ENCODE peak calls at places on chromosomes 4 and X, in four cellular contexts. N, H, S and L are unnamed samples. For H3K9me3, the result is how much of the 10 kb centered on the place peaks cover.

GRCh38 chrX:40104649-40105015 is 6.9 kb upstream of the BCOR start:
- DNase-seq in N (peak), H (no peak), S (peak), L (peak)

GRCh38 chr4:144740316-144740715 is 94.4 kb downstream of the HHIP start:
- DNase-seq in N (no peak), H (no peak), S (no peak), L (no peak)

GRCh38 chr4:131644619-131645018 is 1504.5 kb upstream of the PCDH10 start:
- DNase-seq in N (no peak), H (no peak), S (peak), L (peak)

GRCh38 chr4:793941-794621 is 31.8 kb downstream of the CPLX1 start:
- DNase-seq in N (no peak), H (no peak), S (no peak), L (no peak)

GRCh38 chr4:48801739-48802138 is 21.7 kb upstream of the FRYL start:
- DNase-seq in N (no peak), H (no peak), S (peak), L (no peak)

GRCh38 chrX:31126205-31126604 is 54.4 kb upstream of the FTHL17 start:
- DNase-seq in N (no peak), H (no peak), S (peak), L (no peak)

GRCh38 chr4:42293967-42294822 is 103.1 kb upstream of the SHISA3 start:
- DNase-seq in N (no peak), H (no peak), S (no peak), L (no peak)

GRCh38 chr4:130056286-130056685 is 960.3 kb downstream of the C4orf33 start:
- DNase-seq in N (no peak), H (no peak), S (no peak), L (no peak)

GRCh38 chr4:118905546-118905945 is 16.9 kb downstream of the SYNPO2 start:
- DNase-seq in N (no peak), H (no peak), S (peak), L (peak)

GRCh38 chr4:148770848-148771247 is 328.6 kb upstream of the NR3C2 start:
- DNase-seq in N (no peak), H (no peak), S (no peak), L (no peak)

GRCh38 chr4:176142253-176142652 is 53.1 kb downstream of the SPATA4 start:
- DNase-seq in N (no peak), H (no peak), S (no peak), L (no peak)

GRCh38 chr4:73763877-73764276 is 23.5 kb downstream of the CXCL8 start:
- DNase-seq in N (no peak), H (no peak), S (no peak), L (no peak)

GRCh38 chrX:134692990-134693389 is 34.7 kb upstream of the PLAC1 start:
- DNase-seq in N (no peak), H (no peak), S (peak), L (no peak)

GRCh38 chrX:16914058-16914457 is 32.4 kb upstream of the REPS2 start:
- DNase-seq in N (no peak), H (no peak), S (peak), L (no peak)

GRCh38 chrX:4547218-4547836 is 833.9 kb upstream of the PRKX start:
- DNase-seq in N (peak), H (no peak), S (peak), L (peak)

GRCh38 chr4:87481342-87481741 is 47.8 kb downstream of the SPARCL1 start:
- DNase-seq in N (no peak), H (no peak), S (no peak), L (no peak)

GRCh38 chr4:76590847-76591281 is 155.8 kb downstream of the SHROOM3 start:
- DNase-seq in N (no peak), H (no peak), S (peak), L (no peak)

GRCh38 chrX:119669424-119670037 is 23.4 kb downstream of the SEPTIN6 start:
- DNase-seq in N (no peak), H (no peak), S (no peak), L (peak)

GRCh38 chrX:120604359-120604782 is 470 bp downstream of the MCTS1 start:
- DNase-seq in N (peak), H (no peak), S (peak), L (peak)

GRCh38 chr4:77922158-77923094 is 59.8 kb downstream of the MRPL1 start:
- DNase-seq in N (no peak), H (no peak), S (peak), L (no peak)

GRCh38 chrX:103157511-103158316 is 57.2 kb upstream of the BEX4 start:
- DNase-seq in N (peak), H (no peak), S (peak), L (peak)

GRCh38 chr4:40934671-40935070 is 184.9 kb downstream of the NSUN7 start:
- DNase-seq in N (no peak), H (no peak), S (no peak), L (no peak)

GRCh38 chr4:63218837-63219236 is 1190.4 kb downstream of the TECRL start:
- DNase-seq in N (no peak), H (no peak), S (no peak), L (no peak)

GRCh38 chr4:169619518-169619957 is 840 bp upstream of the CLCN3 start:
- DNase-seq in N (peak), H (no peak), S (peak), L (peak)

GRCh38 chr4:162497564-162498167 is 333.9 kb upstream of the FSTL5 start:
- DNase-seq in N (peak), H (no peak), S (peak), L (no peak)

GRCh38 chr4:167274346-167274745 is 40.1 kb upstream of the SPOCK3 start:
- DNase-seq in N (no peak), H (no peak), S (no peak), L (no peak)

GRCh38 chr4:23889814-23890269 is at the start of gene PPARGC1A:
- DNase-seq in N (peak), H (peak), S (peak), L (peak)

GRCh38 chr4:38114435-38114834 is 154.2 kb downstream of the PTTG2 start:
- DNase-seq in N (no peak), H (no peak), S (peak), L (no peak)

GRCh38 chrX:120801426-120801825 is 74.2 kb downstream of the CT47B1 start:
- DNase-seq in N (no peak), H (no peak), S (no peak), L (no peak)

GRCh38 chrX:70433848-70434351 is 10.7 kb upstream of the DLG3 start:
- DNase-seq in N (peak), H (peak), S (peak), L (peak)

GRCh38 chr4:11599044-11599443 is 170.3 kb upstream of the HS3ST1 start:
- DNase-seq in N (no peak), H (no peak), S (no peak), L (no peak)

GRCh38 chr4:11597506-11597905 is 168.8 kb upstream of the HS3ST1 start:
- DNase-seq in N (no peak), H (no peak), S (no peak), L (no peak)

GRCh38 chr4:11592276-11592675 is 163.6 kb upstream of the HS3ST1 start:
- DNase-seq in N (no peak), H (no peak), S (no peak), L (no peak)

GRCh38 chr4:11598591-11598990 is 169.9 kb upstream of the HS3ST1 start:
- DNase-seq in N (no peak), H (no peak), S (no peak), L (no peak)

DNA sequence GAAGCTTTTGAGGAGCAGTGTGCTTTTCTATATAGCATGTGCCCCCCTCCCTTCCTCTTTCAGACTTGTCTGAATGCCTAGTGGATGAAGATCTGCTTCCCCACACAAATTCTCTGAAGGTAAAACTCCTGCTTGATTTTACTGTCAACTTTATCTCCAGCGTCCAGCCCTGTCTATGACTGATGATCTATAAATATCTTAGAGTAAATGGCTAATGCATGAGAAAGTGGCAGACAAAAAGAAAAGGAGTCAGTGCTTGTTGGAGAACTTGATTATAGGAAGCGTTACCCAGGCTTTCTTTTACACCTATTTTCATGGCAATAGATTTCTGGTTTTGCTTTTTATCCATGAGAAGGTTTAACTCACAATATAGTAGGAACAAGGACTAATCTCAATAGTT is 168.3 kb upstream of the HS3ST1 start:
- DNase-seq in N (no peak), H (no peak), S (no peak), L (no peak)
- H3K9me3 ChIP-seq in N (under half), H (under half), S (under half), L (under half)

DNA sequence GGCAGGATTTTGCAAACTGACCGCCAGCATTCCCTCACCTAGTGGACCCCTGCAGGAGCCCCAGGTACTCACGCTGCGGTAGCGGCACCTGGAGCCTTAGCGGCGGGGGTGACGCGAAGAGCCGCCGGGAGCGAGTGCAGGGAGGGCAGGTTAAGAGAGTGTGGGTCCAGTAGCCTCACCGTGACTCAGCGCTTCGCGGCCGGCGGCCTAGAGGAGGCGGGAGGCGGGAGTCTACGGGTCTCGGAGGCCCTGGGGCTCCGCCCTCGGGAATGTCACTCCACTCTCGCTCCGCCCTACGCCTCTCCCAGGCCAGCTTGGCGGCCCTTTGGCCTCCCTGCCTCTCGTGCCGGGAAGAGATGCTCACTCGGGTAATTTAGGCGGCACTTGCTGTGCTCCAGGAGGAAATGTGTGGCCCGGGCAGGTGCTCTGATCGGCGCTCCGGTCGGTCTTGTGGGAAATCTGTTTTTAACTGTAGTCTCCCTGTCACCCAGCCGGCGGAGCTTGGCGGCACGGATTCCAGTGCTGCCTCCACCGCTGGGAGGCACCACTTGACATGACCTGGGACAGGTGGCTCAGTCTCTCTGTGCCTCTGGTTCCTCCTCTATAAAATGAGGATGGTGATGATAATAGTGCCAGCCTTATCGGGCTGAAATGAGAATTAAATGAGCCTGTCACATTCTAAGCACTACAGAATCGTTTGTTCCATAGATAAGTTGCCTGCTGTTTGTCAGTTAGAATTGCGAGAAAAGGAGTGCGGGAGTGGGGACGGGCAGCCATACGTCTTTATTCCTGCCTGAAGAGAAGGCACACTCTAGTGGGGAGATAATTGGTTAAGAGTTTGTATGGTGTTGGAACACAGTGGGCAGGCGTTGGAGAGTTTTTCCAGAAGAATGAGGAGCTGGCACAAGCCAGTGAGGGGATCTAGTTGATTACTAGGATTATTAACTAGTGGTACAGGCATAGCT is at the start of gene PIR:
- DNase-seq in N (peak), H (peak), S (peak), L (peak)
- TF ChIP-seq CTCF in N (no peak), H (peak), S (peak), L (peak)

DNA sequence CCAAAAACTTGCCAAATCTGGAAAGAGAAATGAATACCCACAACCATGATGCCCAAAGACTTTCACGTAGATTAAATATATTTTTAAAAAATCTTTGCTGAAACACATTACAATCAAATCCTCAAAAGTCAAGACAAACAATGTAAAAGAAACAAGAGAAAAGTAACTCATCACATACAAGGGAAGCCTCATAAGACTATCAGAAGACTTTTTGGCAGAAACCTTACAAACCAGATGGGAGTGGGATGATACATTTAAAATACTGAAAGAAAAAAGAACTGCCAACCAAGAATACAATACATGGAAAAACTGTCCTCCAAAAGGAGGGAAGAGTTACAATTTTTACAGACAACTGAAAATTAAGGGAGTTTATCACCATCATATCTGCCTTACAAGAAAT is 319.0 kb upstream of the INTU start:
- DNase-seq in N (no peak), H (no peak), S (no peak), L (no peak)
- H3K9me3 ChIP-seq in N (under half), H (under half), S (under half), L (under half)

GRCh38 chr4:183729430-183730328 is 70.6 kb downstream of the TRAPPC11 start:
- DNase-seq in N (no peak), H (no peak), S (peak), L (no peak)

GRCh38 chr4:183729069-183729406 is 69.9 kb downstream of the TRAPPC11 start:
- DNase-seq in N (no peak), H (peak), S (no peak), L (no peak)

GRCh38 chr4:183738081-183738673 is 79.1 kb downstream of the TRAPPC11 start:
- DNase-seq in N (no peak), H (no peak), S (peak), L (no peak)

GRCh38 chr4:183728223-183729068 is 69.4 kb downstream of the TRAPPC11 start:
- DNase-seq in N (no peak), H (peak), S (no peak), L (no peak)

GRCh38 chr4:183733181-183733580 is 74.1 kb downstream of the TRAPPC11 start:
- DNase-seq in N (no peak), H (peak), S (no peak), L (no peak)
- TF ChIP-seq CTCF in N (no peak), H (no peak), S (no peak), L (no peak)

GRCh38 chr4:19236473-19236872 is 1015.2 kb upstream of the SLIT2 start:
- DNase-seq in N (no peak), H (no peak), S (no peak), L (no peak)

GRCh38 chr4:19239565-19239964 is 1012.1 kb upstream of the SLIT2 start:
- DNase-seq in N (no peak), H (no peak), S (peak), L (no peak)

DNA sequence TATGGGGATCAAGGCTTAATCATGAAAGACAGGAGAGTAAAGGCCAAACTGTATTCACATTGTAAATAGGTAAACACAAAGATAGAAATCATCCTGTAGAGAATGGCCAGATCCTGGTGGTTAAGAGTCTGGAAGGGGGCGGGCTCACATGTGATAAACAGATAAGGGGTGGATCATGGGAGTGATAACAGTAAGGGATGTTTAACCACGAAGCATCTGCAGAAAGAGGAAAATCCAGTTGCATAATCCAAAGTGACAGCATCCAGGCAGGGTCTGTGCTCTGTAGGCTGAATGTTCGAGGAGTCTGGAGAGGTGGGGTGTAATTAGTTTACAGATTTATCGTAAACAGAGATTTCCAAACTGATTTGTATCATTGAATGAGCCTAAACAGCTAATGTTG is 1009.9 kb upstream of the SLIT2 start:
- DNase-seq in N (no peak), H (no peak), S (no peak), L (no peak)
- H3K9me3 ChIP-seq in N (under half), H (under half), S (under half), L (under half)

GRCh38 chr4:120864969-120865368 is 57.6 kb downstream of the PRDM5 start:
- DNase-seq in N (no peak), H (no peak), S (no peak), L (no peak)
- TF ChIP-seq CTCF in N (no peak), H (no peak), S (no peak), L (no peak)

GRCh38 chrX:151708821-151709220 is 7.0 kb upstream of the FATE1 start:
- DNase-seq in N (no peak), H (no peak), S (no peak), L (no peak)

GRCh38 chrX:151711787-151712186 is 4.0 kb upstream of the FATE1 start:
- DNase-seq in N (no peak), H (no peak), S (no peak), L (no peak)

GRCh38 chrX:151710457-151710856 is 5.4 kb upstream of the FATE1 start:
- DNase-seq in N (no peak), H (no peak), S (no peak), L (no peak)

GRCh38 chrX:151712253-151712652 is 3.6 kb upstream of the FATE1 start:
- DNase-seq in N (no peak), H (no peak), S (no peak), L (no peak)

DNA sequence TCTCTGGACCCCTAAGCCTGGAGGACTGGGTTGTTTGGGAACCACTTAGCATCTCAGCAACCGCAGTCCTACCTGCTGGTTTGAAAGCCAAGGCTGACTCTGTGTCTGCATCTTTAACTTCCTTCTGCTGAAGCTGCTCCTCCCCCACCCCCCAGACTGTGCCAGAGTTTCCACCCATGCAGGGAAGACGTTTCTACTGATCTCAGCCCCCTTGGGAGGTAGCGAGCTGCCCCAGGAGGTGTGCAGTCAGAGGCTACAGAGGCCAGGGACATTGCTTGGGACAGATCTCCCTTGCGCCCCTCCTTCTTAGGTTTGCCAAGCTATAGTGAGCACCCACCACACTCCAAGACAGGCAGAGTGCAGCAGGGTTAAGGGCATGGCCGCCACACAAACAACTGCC is 4.7 kb upstream of the FATE1 start:
- DNase-seq in N (no peak), H (no peak), S (no peak), L (no peak)
- H3K9me3 ChIP-seq in N (under half), H (under half), S (under half), L (under half)

GRCh38 chr4:3765271-3766206 is 646 bp upstream of the ADRA2C start:
- DNase-seq in N (peak), H (peak), S (peak), L (peak)
- TF ChIP-seq CTCF in N (no peak), H (no peak), S (no peak), L (peak)

DNA sequence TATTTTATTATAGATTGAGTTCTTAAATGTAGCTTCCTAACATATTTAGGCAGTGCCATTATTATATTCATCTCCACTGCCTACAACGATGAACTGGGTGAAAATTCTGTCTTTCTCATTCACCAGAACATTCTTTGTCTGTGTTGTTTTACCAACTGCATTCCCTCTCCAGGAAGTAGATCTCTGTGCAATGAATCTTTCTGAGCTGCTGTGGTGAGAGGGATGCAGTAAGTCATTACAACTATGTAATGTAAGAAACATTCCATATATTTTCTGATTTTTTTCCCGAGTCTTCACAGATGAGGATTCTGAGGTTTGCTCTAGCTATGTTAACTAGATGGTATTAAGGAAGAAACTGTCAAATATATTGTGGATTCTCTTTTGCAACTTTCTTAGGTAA is 811.9 kb upstream of the PCDH7 start:
- DNase-seq in N (no peak), H (no peak), S (no peak), L (no peak)
- H3K9me3 ChIP-seq in N (under half), H (under half), S (under half), L (under half)

GRCh38 chr4:4677825-4678522 is 136.1 kb upstream of the STX18 start:
- DNase-seq in N (no peak), H (no peak), S (peak), L (peak)
- TF ChIP-seq CTCF in N (no peak), H (no peak), S (peak), L (peak)